ENCODE peak calls at places on chromosome 15, in seven cellular contexts. Q is psoas muscle; I is cardiac muscle cell; A is body of pancreas; D is CD4-positive, CD25-positive, alpha-beta regulatory T cell; C is HCT116; S is tibial artery. O is an unnamed sample.

GRCh38 chr15:44729394-44729913 is 6.9 kb upstream of the TRIM69 start:
- DNase-seq in Q (peak), I (no peak), A (no peak), D (no peak), C (no peak), S (no peak), O (no peak)

GRCh38 chr15:93088200-93088980 is 621 bp downstream of the RGMA start:
- DNase-seq in Q (peak), I (peak), A (peak), D (no peak), C (no peak), S (no peak), O (peak)

GRCh38 chr15:101539930-101540329 is 50.4 kb upstream of the PCSK6 start:
- DNase-seq in Q (no peak), I (no peak), A (no peak), D (no peak), C (no peak), S (no peak), O (no peak)

GRCh38 chr15:69433831-69434230 is 18.8 kb upstream of the RPLP1 start:
- DNase-seq in Q (no peak), I (no peak), A (no peak), D (no peak), C (no peak), S (no peak), O (no peak)

GRCh38 chr15:90266061-90266431 is 574 bp downstream of the NGRN start:
- DNase-seq in Q (peak), I (peak), A (peak), D (peak), C (peak), S (no peak), O (peak)

GRCh38 chr15:63513271-63513670 is 8.9 kb downstream of the USP3 start:
- DNase-seq in Q (no peak), I (no peak), A (no peak), D (no peak), C (no peak), S (no peak), O (no peak)

GRCh38 chr15:66638377-66638776 is 63.7 kb upstream of the SMAD6 start:
- DNase-seq in Q (no peak), I (no peak), A (no peak), D (no peak), C (no peak), S (no peak), O (peak)

GRCh38 chr15:85097706-85098105 is 116.0 kb downstream of the PDE8A start:
- DNase-seq in Q (no peak), I (no peak), A (no peak), D (no peak), C (no peak), S (no peak), O (no peak)

GRCh38 chr15:60134609-60135008 is 130.5 kb downstream of the FOXB1 start:
- DNase-seq in Q (no peak), I (no peak), A (no peak), D (no peak), C (no peak), S (no peak), O (no peak)

GRCh38 chr15:63999177-63999576 is 47.1 kb downstream of the DAPK2 start:
- DNase-seq in Q (no peak), I (no peak), A (no peak), D (no peak), C (no peak), S (no peak), O (no peak)

GRCh38 chr15:75640483-75641175 is 605 bp upstream of the IMP3 start:
- DNase-seq in Q (no peak), I (peak), A (no peak), D (peak), C (peak), S (no peak), O (peak)

GRCh38 chr15:34828145-34828911 is 33.0 kb upstream of the ACTC1 start:
- DNase-seq in Q (no peak), I (no peak), A (no peak), D (no peak), C (no peak), S (no peak), O (no peak)
- H3K4me3 ChIP-seq in Q (no peak), I (no peak), A (no peak), D (no peak), C (no peak), S (no peak), O (no peak)

GRCh38 chr15:67782592-67782991 is 42.7 kb upstream of the SKOR1 start:
- DNase-seq in Q (no peak), I (no peak), A (no peak), D (no peak), C (no peak), S (no peak), O (no peak)

GRCh38 chr15:67783303-67783702 is 42.0 kb upstream of the SKOR1 start:
- DNase-seq in Q (no peak), I (no peak), A (no peak), D (no peak), C (no peak), S (no peak), O (peak)

GRCh38 chr15:67784057-67784781 is 41.1 kb upstream of the SKOR1 start:
- DNase-seq in Q (no peak), I (no peak), A (no peak), D (no peak), C (no peak), S (no peak), O (peak)

GRCh38 chr15:67781061-67781460 is 44.2 kb upstream of the SKOR1 start:
- DNase-seq in Q (no peak), I (no peak), A (no peak), D (no peak), C (no peak), S (no peak), O (no peak)

GRCh38 chr15:67781907-67782559 is 43.3 kb upstream of the SKOR1 start:
- DNase-seq in Q (no peak), I (no peak), A (no peak), D (no peak), C (no peak), S (no peak), O (no peak)
- H3K4me3 ChIP-seq in Q (no peak), I (no peak), A (no peak), D (no peak), C (no peak), S (no peak), O (no peak)

GRCh38 chr15:40594429-40594836 is 384 bp downstream of the KNL1 start:
- DNase-seq in Q (peak), I (peak), A (peak), D (no peak), C (peak), S (peak), O (no peak)

GRCh38 chr15:40595219-40595618 is 1.2 kb downstream of the KNL1 start:
- DNase-seq in Q (no peak), I (no peak), A (no peak), D (no peak), C (no peak), S (no peak), O (no peak)

GRCh38 chr15:40593588-40594428 is at the start of gene KNL1:
- DNase-seq in Q (peak), I (peak), A (peak), D (peak), C (peak), S (peak), O (peak)

GRCh38 chr15:40597024-40597423 is 3.0 kb downstream of the KNL1 start:
- DNase-seq in Q (no peak), I (no peak), A (no peak), D (no peak), C (no peak), S (no peak), O (no peak)

GRCh38 chr15:40595773-40596172 is 1.7 kb downstream of the KNL1 start:
- DNase-seq in Q (no peak), I (no peak), A (no peak), D (no peak), C (no peak), S (no peak), O (no peak)
- H3K4me3 ChIP-seq in Q (no peak), I (no peak), A (no peak), D (no peak), C (no peak), S (no peak), O (no peak)

GRCh38 chr15:40040770-40041169 is 1.8 kb upstream of the SRP14 start:
- DNase-seq in Q (no peak), I (no peak), A (no peak), D (no peak), C (no peak), S (no peak), O (no peak)
- H3K4me3 ChIP-seq in Q (no peak), I (no peak), A (no peak), D (no peak), C (no peak), S (no peak), O (no peak)

O was measured in CD4-positive, alpha-beta memory T cell.